ENCODE peak calls at places on chromosomes 6 and 20, in nine cellular contexts. M, D, R, U, G, W, E, B and J are unnamed samples.

GRCh38 chr20:63740070-63740500 is 509 bp downstream of the SLC2A4RG start:
- DNase-seq in M (peak), D (peak), R (peak), U (peak), G (peak), W (peak), E (peak), B (peak), J (peak)

GRCh38 chr20:63058696-63059335 is 52.1 kb upstream of the BHLHE23 start:
- DNase-seq in M (no peak), D (no peak), R (no peak), U (no peak), G (peak), W (no peak), E (no peak), B (no peak), J (no peak)

GRCh38 chr20:61587910-61588309 is 335.8 kb downstream of the CDH4 start:
- DNase-seq in M (no peak), D (no peak), R (no peak), U (no peak), G (no peak), W (no peak), E (no peak), B (no peak), J (peak)

GRCh38 chr6:41039060-41039998 is at the start of gene UNC5CL:
- DNase-seq in M (peak), D (no peak), R (peak), U (peak), G (no peak), W (no peak), E (peak), B (peak), J (peak)

GRCh38 chr6:160379464-160379863 is 31.3 kb downstream of the SLC22A3 start:
- DNase-seq in M (no peak), D (no peak), R (no peak), U (no peak), G (no peak), W (no peak), E (no peak), B (peak), J (peak)

GRCh38 chr6:136920858-136921520 is 1.1 kb upstream of the SLC35D3 start:
- DNase-seq in M (peak), D (no peak), R (peak), U (peak), G (no peak), W (peak), E (no peak), B (peak), J (peak)

GRCh38 chr20:25054133-25054820 is 3.7 kb downstream of the ACSS1 start:
- DNase-seq in M (no peak), D (no peak), R (no peak), U (no peak), G (peak), W (no peak), E (no peak), B (no peak), J (no peak)

GRCh38 chr6:19035454-19035853 is 648.3 kb downstream of the RNF144B start:
- DNase-seq in M (no peak), D (no peak), R (no peak), U (no peak), G (no peak), W (no peak), E (no peak), B (no peak), J (no peak)

GRCh38 chr6:150517175-150517574 is 82.5 kb upstream of the PLEKHG1 start:
- DNase-seq in M (no peak), D (no peak), R (no peak), U (no peak), G (no peak), W (no peak), E (no peak), B (peak), J (no peak)

GRCh38 chr6:24583463-24584389 is 62.3 kb downstream of the KIAA0319 start:
- DNase-seq in M (peak), D (peak), R (peak), U (peak), G (peak), W (peak), E (peak), B (peak), J (peak)

GRCh38 chr6:110095101-110095500 is 84.4 kb downstream of the WASF1 start:
- DNase-seq in M (no peak), D (peak), R (no peak), U (no peak), G (no peak), W (no peak), E (no peak), B (no peak), J (peak)

GRCh38 chr6:7960848-7961247 is 50.3 kb upstream of the TXNDC5 start:
- DNase-seq in M (no peak), D (no peak), R (no peak), U (no peak), G (no peak), W (no peak), E (no peak), B (no peak), J (peak)

GRCh38 chr20:47795214-47795667 is 10.0 kb upstream of the SULF2 start:
- DNase-seq in M (no peak), D (no peak), R (no peak), U (no peak), G (no peak), W (no peak), E (no peak), B (no peak), J (no peak)

GRCh38 chr20:43914286-43914685 is 366 bp upstream of the TOX2 start:
- DNase-seq in M (peak), D (no peak), R (no peak), U (peak), G (no peak), W (no peak), E (peak), B (peak), J (no peak)

GRCh38 chr6:129774697-129775447 is 64.9 kb upstream of the ARHGAP18 start:
- DNase-seq in M (peak), D (peak), R (peak), U (peak), G (peak), W (peak), E (peak), B (peak), J (peak)

GRCh38 chr6:47209632-47210031 is 100.1 kb downstream of the TNFRSF21 start:
- DNase-seq in M (no peak), D (no peak), R (no peak), U (no peak), G (no peak), W (no peak), E (no peak), B (peak), J (peak)

GRCh38 chr6:148711833-148712653 is 34.8 kb upstream of the UST start:
- DNase-seq in M (no peak), D (no peak), R (no peak), U (no peak), G (no peak), W (no peak), E (no peak), B (peak), J (no peak)

GRCh38 chr6:109947001-109947400 is 31.1 kb upstream of the GPR6 start:
- DNase-seq in M (no peak), D (no peak), R (no peak), U (no peak), G (no peak), W (no peak), E (no peak), B (no peak), J (no peak)

GRCh38 chr20:44033873-44034272 is 119.2 kb downstream of the TOX2 start:
- DNase-seq in M (no peak), D (no peak), R (no peak), U (no peak), G (no peak), W (no peak), E (no peak), B (no peak), J (no peak)

GRCh38 chr6:68891419-68891818 is 256.3 kb downstream of the ADGRB3 start:
- DNase-seq in M (no peak), D (no peak), R (no peak), U (no peak), G (no peak), W (no peak), E (no peak), B (peak), J (no peak)

GRCh38 chr20:57465943-57466342 is 59.0 kb downstream of the CTCFL start:
- DNase-seq in M (no peak), D (no peak), R (no peak), U (no peak), G (no peak), W (no peak), E (no peak), B (no peak), J (no peak)

GRCh38 chr6:70312165-70312564 is 9.3 kb upstream of the COL9A1 start:
- DNase-seq in M (no peak), D (peak), R (no peak), U (no peak), G (no peak), W (no peak), E (no peak), B (peak), J (peak)